ENCODE peak calls at places on chromosomes 1 and 21, in six cellular contexts. M is H9, E is lower lobe of right lung, D is heart left ventricle, V is upper lobe of left lung, Q is mammary epithelial cell. R is an unnamed sample.

GRCh38 chr1:89912073-89912472 is 82.8 kb upstream of the ZNF326 start:
- DNase-seq in D (no peak), E (no peak), Q (no peak), M (no peak), V (no peak), R (no peak)

GRCh38 chr1:55848906-55849305 is 633.7 kb upstream of the USP24 start:
- DNase-seq in E (no peak), D (no peak), Q (peak), V (no peak), M (peak), R (no peak)

GRCh38 chr1:172148213-172148612 is 272.3 kb upstream of the C1orf105 start:
- DNase-seq in V (no peak), Q (no peak), M (no peak), D (no peak), E (no peak), R (no peak)

GRCh38 chr1:183273300-183273699 is 87.2 kb downstream of the LAMC2 start:
- DNase-seq in V (no peak), D (no peak), E (no peak), M (no peak), Q (no peak), R (no peak)

GRCh38 chr1:16391408-16391807 is 24.4 kb downstream of the SZRD1 start:
- DNase-seq in D (no peak), Q (no peak), E (no peak), V (no peak), M (no peak), R (peak)

GRCh38 chr1:69567847-69568434 is at the start of gene LRRC7:
- DNase-seq in Q (peak), E (no peak), V (no peak), M (peak), D (peak), R (peak)

GRCh38 chr1:164515932-164516331 is 43.1 kb upstream of the PBX1 start:
- DNase-seq in M (no peak), Q (no peak), E (no peak), D (no peak), V (no peak), R (no peak)

GRCh38 chr1:116951175-116951935 is 41.6 kb downstream of the PTGFRN start:
- DNase-seq in D (no peak), Q (no peak), V (peak), M (no peak), E (no peak), R (no peak)

GRCh38 chr1:173364827-173365226 is 112.3 kb upstream of the PRDX6 start:
- DNase-seq in D (no peak), V (no peak), Q (no peak), M (no peak), E (no peak), R (no peak)

GRCh38 chr1:24683713-24684162 is 40.6 kb downstream of the SRRM1 start:
- DNase-seq in Q (peak), D (no peak), E (no peak), M (no peak), V (no peak), R (no peak)

GRCh38 chr21:17462276-17462981 is 50.4 kb upstream of the CXADR start:
- DNase-seq in M (no peak), E (no peak), Q (no peak), V (no peak), D (no peak), R (no peak)

GRCh38 chr21:14945176-14945575 is 119.6 kb downstream of the NRIP1 start:
- DNase-seq in M (no peak), E (no peak), Q (no peak), D (no peak), V (no peak), R (no peak)

GRCh38 chr1:164720329-164721036 is 161.5 kb downstream of the PBX1 start:
- DNase-seq in Q (no peak), D (no peak), M (no peak), V (no peak), E (no peak), R (no peak)

GRCh38 chr21:41786521-41786987 is 19.7 kb upstream of the RIPK4 start:
- DNase-seq in D (no peak), V (no peak), Q (peak), M (no peak), E (no peak), R (no peak)

GRCh38 chr1:178529364-178530036 is 16.6 kb downstream of the TEX35 start:
- DNase-seq in Q (peak), V (no peak), D (no peak), E (no peak), M (peak), R (no peak)

GRCh38 chr1:171741872-171742576 is at the start of gene VAMP4:
- DNase-seq in D (peak), M (peak), Q (peak), E (peak), V (peak), R (peak)

GRCh38 chr1:116273042-116273783 is 99.8 kb upstream of the ATP1A1 start:
- DNase-seq in D (no peak), Q (no peak), V (no peak), M (no peak), E (no peak), R (no peak)

GRCh38 chr21:43657355-43658093 is 1.8 kb downstream of the HSF2BP start:
- DNase-seq in Q (no peak), M (no peak), D (peak), V (no peak), E (no peak), R (peak)

GRCh38 chr1:41850029-41850428 is 68.7 kb downstream of the HIVEP3 start:
- DNase-seq in M (no peak), D (no peak), E (no peak), V (no peak), Q (peak), R (peak)

GRCh38 chr1:53321776-53322602 is 5.9 kb downstream of the LRP8 start:
- DNase-seq in D (no peak), M (no peak), Q (no peak), E (peak), V (no peak), R (no peak)

GRCh38 chr1:71738256-71738655 is 544.1 kb downstream of the NEGR1 start:
- DNase-seq in M (no peak), V (no peak), Q (no peak), D (no peak), E (no peak), R (no peak)

GRCh38 chr1:94045465-94046056 is 75.4 kb downstream of the ABCA4 start:
- DNase-seq in M (peak), Q (peak), D (peak), V (peak), E (peak), R (peak)

GRCh38 chr1:16068356-16069270 is 4.8 kb downstream of the FAM131C start:
- DNase-seq in Q (peak), M (no peak), E (no peak), D (peak), V (peak), R (no peak)

GRCh38 chr1:75265792-75266191 is 131.6 kb downstream of the LHX8 start:
- DNase-seq in V (no peak), D (no peak), E (no peak), Q (peak), M (no peak), R (no peak)

GRCh38 chr1:26938659-26939025 is 17.1 kb downstream of the NUDC start:
- DNase-seq in V (no peak), E (no peak), Q (no peak), D (no peak), M (no peak), R (no peak)

GRCh38 chr1:17861685-17862084 is 106.6 kb downstream of the ACTL8 start:
- DNase-seq in M (no peak), E (no peak), V (no peak), Q (peak), D (no peak), R (no peak)

GRCh38 chr21:36698160-36699025 is 522 bp upstream of the SIM2 start:
- DNase-seq in Q (no peak), D (no peak), E (no peak), V (no peak), M (peak), R (no peak)

GRCh38 chr1:24353292-24353891 is 34.2 kb downstream of the GRHL3 start:
- DNase-seq in Q (no peak), M (no peak), D (no peak), V (no peak), E (no peak), R (no peak)

GRCh38 chr1:214198571-214198970 is 82.4 kb upstream of the SMYD2 start:
- DNase-seq in Q (no peak), D (no peak), V (no peak), E (no peak), M (no peak), R (no peak)

GRCh38 chr1:3803905-3804626 is 7.8 kb upstream of the LRRC47 start:
- DNase-seq in D (no peak), V (no peak), M (no peak), Q (no peak), E (no peak), R (no peak)

GRCh38 chr1:235366286-235366685 is 941 bp upstream of the TBCE start:
- DNase-seq in E (no peak), M (no peak), D (no peak), V (no peak), Q (peak), R (peak)

GRCh38 chr1:234154320-234155251 is 218.7 kb upstream of the COA6 start:
- DNase-seq in Q (peak), V (no peak), E (no peak), D (no peak), M (peak), R (peak)

GRCh38 chr1:38352869-38353268 is 306.3 kb upstream of the POU3F1 start:
- DNase-seq in M (no peak), D (no peak), V (no peak), Q (no peak), E (no peak), R (no peak)

GRCh38 chr1:54462597-54463258 is 56.5 kb upstream of the SSBP3 start:
- DNase-seq in D (no peak), V (no peak), M (no peak), Q (no peak), E (no peak), R (no peak)

GRCh38 chr1:212267017-212267416 is 18.2 kb upstream of the PPP2R5A start:
- DNase-seq in V (no peak), M (no peak), E (no peak), D (no peak), Q (no peak), R (no peak)

GRCh38 chr1:242890211-242890741 is 364.8 kb downstream of the CEP170 start:
- DNase-seq in M (peak), Q (peak), D (peak), E (no peak), V (no peak), R (peak)

GRCh38 chr1:27166929-27167328 is 12.0 kb upstream of the SLC9A1 start:
- DNase-seq in M (no peak), D (no peak), V (no peak), Q (no peak), E (no peak), R (no peak)

GRCh38 chr1:109906160-109906838 is 4.3 kb upstream of the CSF1 start:
- DNase-seq in M (no peak), Q (no peak), V (no peak), E (no peak), D (no peak), R (peak)

GRCh38 chr1:34787461-34788420 is 5.1 kb upstream of the GJA4 start:
- DNase-seq in M (peak), D (no peak), E (no peak), V (no peak), Q (no peak), R (peak)
- TF ChIP-seq CTCF in M (peak), D (peak), E (no peak), V (no peak), Q (no peak), R (peak)

GRCh38 chr1:226187019-226187322 is 430 bp upstream of the ACBD3 start:
- DNase-seq in M (no peak), D (no peak), E (no peak), V (no peak), Q (no peak), R (no peak)

GRCh38 chr1:226186124-226187018 is at the start of gene ACBD3:
- DNase-seq in M (peak), V (peak), E (peak), D (peak), Q (peak), R (peak)

GRCh38 chr1:226187380-226187779 is 839 bp upstream of the ACBD3 start:
- DNase-seq in D (no peak), V (no peak), E (no peak), Q (no peak), M (no peak), R (no peak)

GRCh38 chr1:226185153-226186036 is 1.1 kb downstream of the ACBD3 start:
- DNase-seq in D (no peak), M (no peak), V (no peak), Q (peak), E (no peak), R (no peak)

DNA sequence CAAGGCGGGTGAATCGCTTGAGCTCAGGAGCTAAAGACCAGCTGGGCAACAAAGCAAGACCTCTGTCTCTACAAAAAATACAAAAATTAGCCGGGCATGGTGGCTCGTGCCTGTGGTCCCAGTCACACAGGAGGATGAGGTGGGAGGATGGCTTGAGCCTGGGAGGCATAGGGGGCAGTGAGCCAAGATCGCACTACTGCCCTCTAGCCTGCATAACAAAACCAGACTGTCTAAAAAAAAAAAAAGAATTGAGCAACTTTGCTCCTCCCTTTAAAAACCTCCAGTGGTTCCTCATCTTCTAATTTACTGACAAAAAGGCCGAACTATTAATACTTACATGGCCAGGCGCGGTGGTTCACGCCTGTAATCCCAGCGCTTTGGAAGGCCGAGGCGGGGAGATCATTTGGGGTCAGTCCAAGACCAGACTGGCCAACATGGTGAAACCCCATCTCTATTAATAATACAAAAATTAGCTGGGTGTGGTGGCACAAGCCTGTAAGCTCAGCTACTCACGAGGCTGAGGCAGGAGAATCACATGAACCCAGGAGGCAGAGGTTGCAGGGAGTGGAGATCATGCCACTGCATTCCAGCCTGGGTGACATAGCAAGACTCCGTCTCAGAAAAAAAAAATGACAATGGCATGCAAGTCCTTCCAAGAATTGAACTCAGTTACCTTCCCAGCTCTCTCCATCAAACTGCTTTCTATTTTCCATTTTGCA is 4.4 kb downstream of the ACBD3 start:
- DNase-seq in V (peak), M (peak), Q (peak), D (no peak), E (peak), R (no peak)
- TF ChIP-seq CTCF in V (no peak), M (peak), Q (peak), D (no peak), E (peak), R (no peak)

GRCh38 chr1:31116022-31116421 is 50.5 kb upstream of the PUM1 start:
- DNase-seq in D (no peak), M (no peak), V (no peak), Q (no peak), E (no peak), R (no peak)
- TF ChIP-seq CTCF in D (no peak), M (no peak), V (no peak), Q (no peak), E (no peak), R (no peak)

DNA sequence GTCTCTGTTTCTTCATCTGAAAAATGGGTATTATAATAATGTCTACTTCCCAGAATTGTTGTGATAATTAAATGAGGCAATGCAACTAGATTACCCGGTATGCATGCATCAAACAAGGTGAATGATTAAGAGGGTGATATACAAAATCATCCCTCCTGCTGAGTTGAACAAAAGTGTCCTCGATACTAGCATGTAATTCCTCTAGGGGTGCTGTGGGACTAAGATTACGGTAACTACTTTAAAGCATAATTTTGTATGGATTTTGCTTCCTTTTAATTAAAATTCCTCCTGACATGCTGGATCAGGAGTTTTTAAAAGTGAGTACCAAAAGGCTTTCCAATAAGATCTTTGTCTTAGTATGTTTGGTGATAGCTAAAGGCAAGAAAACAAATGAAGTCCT is 98.7 kb upstream of the PRMT6 start:
- DNase-seq in Q (no peak), D (no peak), V (no peak), E (no peak), M (no peak), R (no peak)
- TF ChIP-seq CTCF in Q (peak), D (no peak), V (no peak), E (no peak), M (peak), R (no peak)

GRCh38 chr1:155966135-155966534 is 12.2 kb downstream of the ARHGEF2 start:
- DNase-seq in V (no peak), Q (no peak), D (no peak), M (no peak), E (no peak), R (no peak)
- TF ChIP-seq CTCF in V (no peak), Q (no peak), D (no peak), M (peak), E (no peak), R (no peak)

DNA sequence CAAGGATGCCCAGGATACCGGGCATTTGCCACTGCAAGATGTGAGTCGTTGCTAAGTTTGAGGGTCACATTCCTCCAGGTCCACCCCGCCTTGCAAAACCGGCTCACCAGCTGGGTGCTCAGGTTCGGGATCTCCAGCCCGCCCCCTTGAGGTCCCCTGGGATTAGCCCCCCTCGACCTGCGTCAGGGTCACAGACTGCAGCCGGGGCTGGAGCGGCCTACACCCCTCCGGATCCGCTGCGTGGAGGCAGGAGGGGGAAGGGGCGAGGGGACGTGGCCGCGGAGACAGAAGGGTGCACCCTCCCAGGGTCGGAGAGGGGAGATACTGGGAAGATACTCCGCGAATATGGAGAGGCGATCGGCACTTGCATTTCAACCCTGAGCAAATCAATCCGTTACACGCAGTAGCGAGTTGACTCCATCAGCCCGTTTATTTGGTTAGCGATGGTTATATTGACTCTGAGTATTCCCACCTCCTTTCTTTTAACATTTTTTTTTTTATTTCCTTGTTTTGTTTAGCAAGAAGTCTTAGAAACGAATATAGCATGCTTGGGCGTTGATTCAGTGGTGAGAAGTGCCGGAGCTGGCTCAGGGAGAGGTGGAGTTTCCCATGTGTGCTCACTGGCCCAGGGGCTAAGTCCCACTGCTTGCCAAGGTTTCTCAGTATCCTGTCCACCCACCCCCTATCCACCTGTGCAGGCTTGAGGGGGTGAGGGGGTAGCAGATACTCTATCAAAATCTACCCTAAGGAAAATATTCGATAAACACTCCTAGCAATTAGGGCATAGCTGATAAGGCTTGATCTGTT is 983 bp downstream of the IFNAR2 start:
- DNase-seq in M (peak), E (peak), D (peak), V (peak), Q (peak), R (peak)
- TF ChIP-seq CTCF in M (peak), E (no peak), D (no peak), V (no peak), Q (no peak), R (no peak)

R was measured in activated CD8-positive, alpha-beta T cell treated with anti-CD3 and anti-CD28 coated beads for 36 hours.